ENCODE peak calls at places on chromosomes 16 and 17, in seven cellular contexts. One of them, this sample, is unnamed.

GRCh38 chr17:32998111-32998892 is 6.7 kb downstream of the SPACA3 start:
- DNase-seq in A549: peak; percentile 79
- DNase-seq in GM23338: peak; percentile 94
- DNase-seq in HCT116: peak; percentile 55
- DNase-seq in Panc1: peak; percentile 50
- DNase-seq in SK-N-SH: peak; percentile 82
- DNase-seq in K562: peak; percentile 87
- DNase-seq in this sample: peak; percentile 41

GRCh38 chr16:1312459-1312801 is 3.0 kb downstream of the UBE2I start:
- DNase-seq in A549: no peak
- DNase-seq in GM23338: no peak
- DNase-seq in HCT116: no peak
- DNase-seq in Panc1: no peak
- DNase-seq in SK-N-SH: no peak
- DNase-seq in K562: no peak
- DNase-seq in this sample: no peak

GRCh38 chr16:85441890-85442670 is 171.0 kb upstream of the GSE1 start:
- DNase-seq in A549: no peak
- DNase-seq in GM23338: no peak
- DNase-seq in HCT116: no peak
- DNase-seq in Panc1: no peak
- DNase-seq in SK-N-SH: no peak
- DNase-seq in K562: no peak
- DNase-seq in this sample: no peak

GRCh38 chr16:46763147-46763546 is 15.0 kb upstream of the MYLK3 start:
- DNase-seq in A549: no peak
- DNase-seq in GM23338: no peak
- DNase-seq in HCT116: no peak
- DNase-seq in Panc1: no peak
- DNase-seq in SK-N-SH: no peak
- DNase-seq in K562: no peak
- DNase-seq in this sample: no peak

GRCh38 chr16:61555718-61556441 is 480.4 kb downstream of the CDH8 start:
- DNase-seq in A549: no peak
- DNase-seq in GM23338: peak; percentile 4
- DNase-seq in HCT116: no peak
- DNase-seq in Panc1: no peak
- DNase-seq in SK-N-SH: no peak
- DNase-seq in K562: no peak
- DNase-seq in this sample: no peak

GRCh38 chr17:39132192-39132600 is 19.2 kb downstream of the PLXDC1 start:
- DNase-seq in A549: no peak
- DNase-seq in GM23338: peak; percentile 43
- DNase-seq in HCT116: no peak
- DNase-seq in Panc1: no peak
- DNase-seq in SK-N-SH: no peak
- DNase-seq in K562: peak; percentile 68
- DNase-seq in this sample: no peak

GRCh38 chr16:13378151-13378550 is 476.8 kb downstream of the SHISA9 start:
- DNase-seq in A549: no peak
- DNase-seq in GM23338: no peak
- DNase-seq in HCT116: no peak
- DNase-seq in Panc1: no peak
- DNase-seq in SK-N-SH: no peak
- DNase-seq in K562: no peak
- DNase-seq in this sample: no peak

GRCh38 chr17:43327834-43328420 is 70.9 kb upstream of the ARL4D start:
- DNase-seq in A549: no peak
- DNase-seq in GM23338: no peak
- DNase-seq in HCT116: no peak
- DNase-seq in Panc1: no peak
- DNase-seq in SK-N-SH: no peak
- DNase-seq in K562: no peak
- DNase-seq in this sample: no peak

GRCh38 chr17:57051886-57052342 is 33.1 kb upstream of the AKAP1 start:
- DNase-seq in A549: no peak
- DNase-seq in GM23338: peak; percentile 18
- DNase-seq in HCT116: no peak
- DNase-seq in Panc1: no peak
- DNase-seq in SK-N-SH: no peak
- DNase-seq in K562: no peak
- DNase-seq in this sample: no peak

GRCh38 chr16:62408760-62409159 is 372.5 kb upstream of the CDH8 start:
- DNase-seq in A549: no peak
- DNase-seq in GM23338: peak; percentile 81
- DNase-seq in HCT116: no peak
- DNase-seq in Panc1: no peak
- DNase-seq in SK-N-SH: no peak
- DNase-seq in K562: no peak
- DNase-seq in this sample: no peak

GRCh38 chr16:89183975-89184684 is 12.6 kb downstream of the CDH15 start:
- DNase-seq in A549: no peak
- DNase-seq in GM23338: no peak
- DNase-seq in HCT116: no peak
- DNase-seq in Panc1: no peak
- DNase-seq in SK-N-SH: no peak
- DNase-seq in K562: peak; percentile 46
- DNase-seq in this sample: no peak
- TF ChIP-seq CTCF in A549: no peak
- TF ChIP-seq CTCF in GM23338: no peak
- TF ChIP-seq CTCF in HCT116: no peak
- TF ChIP-seq CTCF in Panc1: no peak
- TF ChIP-seq CTCF in SK-N-SH: no peak
- TF ChIP-seq CTCF in K562: no peak
- TF ChIP-seq CTCF in this sample: no peak

DNA sequence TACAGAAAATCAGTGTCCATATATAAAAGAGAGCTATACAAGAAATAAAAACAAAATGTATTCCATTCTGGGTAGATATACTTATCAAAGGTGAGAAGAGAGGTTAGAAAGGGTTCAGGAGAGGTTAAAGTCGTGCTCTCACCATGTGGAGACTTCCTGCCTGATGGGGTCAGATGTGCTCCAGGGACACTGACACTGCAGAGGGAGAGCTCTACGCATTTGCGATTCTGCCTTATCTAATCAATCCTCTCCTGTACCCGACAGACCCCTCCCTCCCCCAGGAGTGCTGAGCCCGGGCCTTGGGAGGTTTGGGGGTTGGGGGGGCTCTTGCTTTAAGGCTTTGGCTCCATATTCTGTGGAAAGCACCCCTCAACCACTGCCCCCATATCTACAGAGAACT is 16.6 kb upstream of the SLC5A11 start:
- DNase-seq in A549: no peak
- DNase-seq in GM23338: no peak
- DNase-seq in HCT116: no peak
- DNase-seq in Panc1: no peak
- DNase-seq in SK-N-SH: no peak
- DNase-seq in K562: peak; percentile 45
- DNase-seq in this sample: no peak
- TF ChIP-seq REST in A549: no peak
- TF ChIP-seq REST in GM23338: no peak
- TF ChIP-seq REST in HCT116: no peak
- TF ChIP-seq REST in Panc1: no peak
- TF ChIP-seq REST in SK-N-SH: no peak
- TF ChIP-seq REST in K562: no peak
- TF ChIP-seq REST in this sample: no peak

GRCh38 chr16:15493416-15494181 is 59.2 kb downstream of the BMERB1 start:
- DNase-seq in A549: no peak
- DNase-seq in GM23338: no peak
- DNase-seq in HCT116: no peak
- DNase-seq in Panc1: no peak
- DNase-seq in SK-N-SH: no peak
- DNase-seq in K562: no peak
- DNase-seq in this sample: no peak
- H3K4me3 ChIP-seq in A549: no peak overlapping the region
- H3K4me3 ChIP-seq in GM23338: no peak overlapping the region
- H3K4me3 ChIP-seq in HCT116: no peak overlapping the region
- H3K4me3 ChIP-seq in Panc1: no peak overlapping the region
- H3K4me3 ChIP-seq in SK-N-SH: no peak overlapping the region
- H3K4me3 ChIP-seq in K562: no peak overlapping the region
- H3K4me3 ChIP-seq in this sample: no peak overlapping the region

DNA sequence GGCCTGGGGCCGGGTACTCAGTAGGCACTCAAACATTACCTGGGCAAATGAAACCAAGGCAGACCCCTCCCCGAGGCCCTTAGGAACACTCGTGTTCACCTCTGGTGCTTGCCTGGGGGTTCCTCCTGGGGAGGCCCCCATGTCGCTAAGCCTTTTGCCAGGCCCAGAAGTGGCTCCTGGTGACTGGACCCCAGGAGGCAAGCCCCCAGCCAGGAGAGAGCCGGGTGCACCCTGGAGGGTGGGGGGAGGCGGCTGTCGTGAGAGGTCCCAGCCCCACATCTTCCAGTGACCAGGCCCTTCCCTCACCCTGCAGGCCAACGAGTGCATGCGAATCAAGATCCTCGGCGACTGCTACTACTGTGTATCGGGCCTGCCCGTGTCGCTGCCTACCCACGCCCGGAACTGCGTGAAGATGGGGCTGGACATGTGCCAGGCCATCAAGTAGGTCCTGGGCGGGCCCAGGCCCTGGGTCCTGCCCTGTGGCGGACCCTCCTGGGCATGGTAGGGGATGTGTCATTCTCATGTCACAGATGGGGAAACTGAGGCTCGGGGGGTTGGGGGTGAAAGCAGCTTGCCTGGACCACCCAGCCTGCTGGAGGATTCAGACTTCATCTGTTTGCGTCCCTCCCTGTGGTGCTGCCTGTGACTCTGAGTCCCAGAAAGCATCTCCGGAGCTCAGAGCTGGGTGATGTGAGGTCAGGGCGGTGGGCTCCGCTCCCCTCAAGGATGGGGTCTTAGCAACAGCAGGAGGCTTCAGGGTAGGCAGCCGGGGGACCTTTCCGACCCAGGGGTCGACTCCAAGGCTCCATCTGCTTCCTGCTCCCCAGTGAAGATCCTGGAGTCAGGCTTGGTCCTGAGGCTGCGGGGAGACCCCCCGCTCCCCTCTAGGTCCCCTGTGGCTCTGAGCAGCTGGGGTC is 32.5 kb downstream of the ADCY7 start:
- DNase-seq in A549: no peak
- DNase-seq in GM23338: no peak
- DNase-seq in HCT116: no peak
- DNase-seq in Panc1: no peak
- DNase-seq in SK-N-SH: peak; percentile 14
- DNase-seq in K562: no peak
- DNase-seq in this sample: no peak
- TF ChIP-seq CTCF in A549: no peak
- TF ChIP-seq CTCF in GM23338: no peak
- TF ChIP-seq CTCF in HCT116: no peak
- TF ChIP-seq CTCF in Panc1: no peak
- TF ChIP-seq CTCF in SK-N-SH: no peak
- TF ChIP-seq CTCF in K562: no peak
- TF ChIP-seq CTCF in this sample: no peak

DNA sequence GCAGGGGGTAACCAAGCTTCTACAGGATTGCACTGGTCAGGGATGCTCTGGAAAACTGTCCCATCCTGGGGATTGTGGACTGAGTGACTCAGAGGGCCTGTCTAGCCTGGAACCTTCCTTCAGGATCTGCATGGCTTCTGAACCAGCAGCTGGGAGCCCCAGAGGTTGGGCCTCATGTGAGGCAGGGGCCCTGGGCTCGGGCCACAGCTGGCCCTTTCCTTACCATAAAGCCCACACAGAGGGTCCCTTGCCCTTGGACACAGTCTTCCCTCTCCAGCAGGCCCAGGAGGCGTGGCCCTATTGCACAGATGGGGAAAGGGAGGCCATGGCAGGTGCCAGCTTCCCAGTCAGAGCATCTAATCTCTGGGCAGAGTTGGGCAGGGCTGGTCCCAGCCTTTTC is 30.5 kb downstream of the ADCY7 start:
- DNase-seq in A549: no peak
- DNase-seq in GM23338: no peak
- DNase-seq in HCT116: no peak
- DNase-seq in Panc1: no peak
- DNase-seq in SK-N-SH: no peak
- DNase-seq in K562: no peak
- DNase-seq in this sample: no peak
- TF ChIP-seq REST in A549: no peak
- TF ChIP-seq REST in GM23338: no peak
- TF ChIP-seq REST in HCT116: no peak
- TF ChIP-seq REST in Panc1: no peak
- TF ChIP-seq REST in SK-N-SH: no peak
- TF ChIP-seq REST in K562: no peak
- TF ChIP-seq REST in this sample: no peak

GRCh38 chr16:57285379-57285778 is 907 bp upstream of the PLLP start:
- DNase-seq in A549: no peak
- DNase-seq in GM23338: no peak
- DNase-seq in HCT116: no peak
- DNase-seq in Panc1: no peak
- DNase-seq in SK-N-SH: no peak
- DNase-seq in K562: no peak
- DNase-seq in this sample: no peak
- H3K4me3 ChIP-seq in A549: peak overlapping the region; percentile 58
- H3K4me3 ChIP-seq in GM23338: peak overlapping the region; percentile 81
- H3K4me3 ChIP-seq in HCT116: peak overlapping the region; percentile 70
- H3K4me3 ChIP-seq in Panc1: peak overlapping the region; percentile 63
- H3K4me3 ChIP-seq in SK-N-SH: no peak overlapping the region
- H3K4me3 ChIP-seq in K562: no peak overlapping the region
- H3K4me3 ChIP-seq in this sample: no peak overlapping the region

GRCh38 chr17:82315703-82316358 is 1.6 kb downstream of the CD7 start:
- DNase-seq in A549: no peak
- DNase-seq in GM23338: peak; percentile 48
- DNase-seq in HCT116: no peak
- DNase-seq in Panc1: no peak
- DNase-seq in SK-N-SH: no peak
- DNase-seq in K562: no peak
- DNase-seq in this sample: peak; percentile 23
- TF ChIP-seq CTCF in A549: no peak
- TF ChIP-seq CTCF in GM23338: peak; percentile 12
- TF ChIP-seq CTCF in HCT116: no peak
- TF ChIP-seq CTCF in Panc1: no peak
- TF ChIP-seq CTCF in SK-N-SH: no peak
- TF ChIP-seq CTCF in K562: no peak
- TF ChIP-seq CTCF in this sample: no peak

GRCh38 chr17:62725791-62726249 is 82.3 kb downstream of the MARCHF10 start:
- DNase-seq in A549: no peak
- DNase-seq in GM23338: no peak
- DNase-seq in HCT116: no peak
- DNase-seq in Panc1: no peak
- DNase-seq in SK-N-SH: no peak
- DNase-seq in K562: no peak
- DNase-seq in this sample: peak; percentile 36

GRCh38 chr17:62727916-62728672 is 80.0 kb downstream of the MARCHF10 start:
- DNase-seq in A549: no peak
- DNase-seq in GM23338: peak; percentile 44
- DNase-seq in HCT116: no peak
- DNase-seq in Panc1: no peak
- DNase-seq in SK-N-SH: no peak
- DNase-seq in K562: no peak
- DNase-seq in this sample: no peak

GRCh38 chr17:62723842-62724241 is 84.3 kb downstream of the MARCHF10 start:
- DNase-seq in A549: no peak
- DNase-seq in GM23338: no peak
- DNase-seq in HCT116: no peak
- DNase-seq in Panc1: no peak
- DNase-seq in SK-N-SH: no peak
- DNase-seq in K562: peak; percentile 24
- DNase-seq in this sample: no peak

GRCh38 chr17:62722625-62723024 is 85.5 kb downstream of the MARCHF10 start:
- DNase-seq in A549: no peak
- DNase-seq in GM23338: no peak
- DNase-seq in HCT116: no peak
- DNase-seq in Panc1: no peak
- DNase-seq in SK-N-SH: no peak
- DNase-seq in K562: no peak
- DNase-seq in this sample: no peak

GRCh38 chr17:62724398-62725146 is 83.5 kb downstream of the MARCHF10 start:
- DNase-seq in A549: no peak
- DNase-seq in GM23338: no peak
- DNase-seq in HCT116: no peak
- DNase-seq in Panc1: no peak
- DNase-seq in SK-N-SH: no peak
- DNase-seq in K562: no peak
- DNase-seq in this sample: no peak
- TF ChIP-seq REST in A549: no peak
- TF ChIP-seq REST in GM23338: no peak
- TF ChIP-seq REST in HCT116: no peak
- TF ChIP-seq REST in Panc1: no peak
- TF ChIP-seq REST in SK-N-SH: no peak
- TF ChIP-seq REST in K562: no peak
- TF ChIP-seq REST in this sample: no peak

This sample was measured in HL-60.